ENCODE peak calls at places on chromosomes 4 and X, in seven cellular contexts. One of them, this sample, is unnamed.

GRCh38 chr4:2289955-2290333 is 28.0 kb upstream of the MXD4 start:
- DNase-seq in HFFc6: no peak
- DNase-seq in NAMALWA: no peak
- DNase-seq in astrocyte of the spinal cord: no peak
- DNase-seq in DMS153: no peak
- DNase-seq in T-helper 17 cell: no peak
- DNase-seq in A549: no peak
- DNase-seq in this sample: no peak

GRCh38 chr4:128191115-128191897 is 96.3 kb downstream of the PGRMC2 start:
- DNase-seq in HFFc6: peak; percentile 46
- DNase-seq in NAMALWA: peak; percentile 86
- DNase-seq in astrocyte of the spinal cord: peak; percentile 76
- DNase-seq in DMS153: peak; percentile 11
- DNase-seq in T-helper 17 cell: peak; percentile 56
- DNase-seq in A549: peak; percentile 70
- DNase-seq in this sample: peak; percentile 37

GRCh38 chrX:45077748-45078424 is 122.8 kb downstream of the DIPK2B start:
- DNase-seq in HFFc6: no peak
- DNase-seq in NAMALWA: peak; percentile 5
- DNase-seq in astrocyte of the spinal cord: peak; percentile 8
- DNase-seq in DMS153: no peak
- DNase-seq in T-helper 17 cell: no peak
- DNase-seq in A549: no peak
- DNase-seq in this sample: no peak

GRCh38 chr4:170591076-170591475 is 501.3 kb upstream of the AADAT start:
- DNase-seq in HFFc6: no peak
- DNase-seq in NAMALWA: no peak
- DNase-seq in astrocyte of the spinal cord: no peak
- DNase-seq in DMS153: no peak
- DNase-seq in T-helper 17 cell: no peak
- DNase-seq in A549: no peak
- DNase-seq in this sample: no peak

GRCh38 chr4:140061883-140062282 is 92.1 kb downstream of the MAML3 start:
- DNase-seq in HFFc6: no peak
- DNase-seq in NAMALWA: no peak
- DNase-seq in astrocyte of the spinal cord: no peak
- DNase-seq in DMS153: no peak
- DNase-seq in T-helper 17 cell: no peak
- DNase-seq in A549: no peak
- DNase-seq in this sample: no peak

GRCh38 chr4:1789552-1789951 is 3.5 kb upstream of the FGFR3 start:
- DNase-seq in HFFc6: no peak
- DNase-seq in NAMALWA: no peak
- DNase-seq in astrocyte of the spinal cord: no peak
- DNase-seq in DMS153: no peak
- DNase-seq in T-helper 17 cell: no peak
- DNase-seq in A549: no peak
- DNase-seq in this sample: no peak

GRCh38 chr4:90904018-90904417 is 776.8 kb downstream of the CCSER1 start:
- DNase-seq in HFFc6: no peak
- DNase-seq in NAMALWA: no peak
- DNase-seq in astrocyte of the spinal cord: no peak
- DNase-seq in DMS153: no peak
- DNase-seq in T-helper 17 cell: no peak
- DNase-seq in A549: no peak
- DNase-seq in this sample: no peak

GRCh38 chr4:10197952-10198351 is 81.4 kb upstream of the WDR1 start:
- DNase-seq in HFFc6: no peak
- DNase-seq in NAMALWA: no peak
- DNase-seq in astrocyte of the spinal cord: no peak
- DNase-seq in DMS153: no peak
- DNase-seq in T-helper 17 cell: no peak
- DNase-seq in A549: no peak
- DNase-seq in this sample: no peak

GRCh38 chrX:102711872-102712215 is 404 bp upstream of the GPRASP2 start:
- DNase-seq in HFFc6: no peak
- DNase-seq in NAMALWA: no peak
- DNase-seq in astrocyte of the spinal cord: no peak
- DNase-seq in DMS153: no peak
- DNase-seq in T-helper 17 cell: no peak
- DNase-seq in A549: no peak
- DNase-seq in this sample: no peak

GRCh38 chr4:184958127-184958806 is 60.0 kb upstream of the HELT start:
- DNase-seq in HFFc6: no peak
- DNase-seq in NAMALWA: no peak
- DNase-seq in astrocyte of the spinal cord: no peak
- DNase-seq in DMS153: no peak
- DNase-seq in T-helper 17 cell: no peak
- DNase-seq in A549: no peak
- DNase-seq in this sample: no peak

GRCh38 chr4:77418333-77418732 is 187.3 kb upstream of the CXCL13 start:
- DNase-seq in HFFc6: peak; percentile 17
- DNase-seq in NAMALWA: peak; percentile 49
- DNase-seq in astrocyte of the spinal cord: no peak
- DNase-seq in DMS153: no peak
- DNase-seq in T-helper 17 cell: no peak
- DNase-seq in A549: peak; percentile 23
- DNase-seq in this sample: peak; percentile 24

GRCh38 chr4:113750315-113750714 is 11.2 kb downstream of the CAMK2D start:
- DNase-seq in HFFc6: no peak
- DNase-seq in NAMALWA: no peak
- DNase-seq in astrocyte of the spinal cord: no peak
- DNase-seq in DMS153: no peak
- DNase-seq in T-helper 17 cell: no peak
- DNase-seq in A549: no peak
- DNase-seq in this sample: no peak

GRCh38 chr4:173195132-173195531 is 26.5 kb downstream of the GALNT7 start:
- DNase-seq in HFFc6: no peak
- DNase-seq in NAMALWA: peak; percentile 41
- DNase-seq in astrocyte of the spinal cord: no peak
- DNase-seq in DMS153: no peak
- DNase-seq in T-helper 17 cell: no peak
- DNase-seq in A549: no peak
- DNase-seq in this sample: no peak

GRCh38 chr4:13988347-13989265 is 361.1 kb upstream of the BOD1L1 start:
- DNase-seq in HFFc6: peak; percentile 77
- DNase-seq in NAMALWA: no peak
- DNase-seq in astrocyte of the spinal cord: peak; percentile 97
- DNase-seq in DMS153: no peak
- DNase-seq in T-helper 17 cell: no peak
- DNase-seq in A549: peak; percentile 91
- DNase-seq in this sample: no peak

GRCh38 chr4:159201168-159201567 is 98.3 kb downstream of the RAPGEF2 start:
- DNase-seq in HFFc6: no peak
- DNase-seq in NAMALWA: no peak
- DNase-seq in astrocyte of the spinal cord: no peak
- DNase-seq in DMS153: no peak
- DNase-seq in T-helper 17 cell: no peak
- DNase-seq in A549: no peak
- DNase-seq in this sample: no peak

GRCh38 chr4:159748834-159749444 is 646.1 kb downstream of the RAPGEF2 start:
- DNase-seq in HFFc6: no peak
- DNase-seq in NAMALWA: no peak
- DNase-seq in astrocyte of the spinal cord: no peak
- DNase-seq in DMS153: no peak
- DNase-seq in T-helper 17 cell: no peak
- DNase-seq in A549: no peak
- DNase-seq in this sample: no peak

This sample was measured in HCT116.